ENCODE peak calls at places on chromosomes 16 and 17, in seven cellular contexts. L, H, O, K, B, Y and S are unnamed samples.
A peak's percentile ranks its signal among the peaks of the same experiment; 100 is the strongest.

GRCh38 chr16:52293209-52293608 is 253.7 kb downstream of the TOX3 start:
- DNase-seq in L (no peak), H (no peak), O (no peak), K (no peak), B (no peak), Y (no peak), S (no peak)

GRCh38 chr16:69193860-69194259 is 6.9 kb downstream of the SNTB2 start:
- DNase-seq in L (no peak), H (no peak), O (no peak), K (no peak), B (no peak), Y (no peak), S (no peak)

GRCh38 chr17:59505610-59506276 is 59.7 kb upstream of the DHX40 start:
- DNase-seq in L (no peak), H (no peak), O (no peak), K (peak; percentile 47), B (no peak), Y (no peak), S (no peak)

GRCh38 chr16:29899516-29900101 is at the start of gene SEZ6L2:
- DNase-seq in L (peak; percentile 79), H (peak; percentile 89), O (peak; percentile 87), K (peak; percentile 95), B (peak; percentile 31), Y (no peak), S (no peak)

GRCh38 chr16:47712276-47713224 is 251.4 kb downstream of the PHKB start:
- DNase-seq in L (peak; percentile 44), H (no peak), O (peak; percentile 23), K (no peak), B (no peak), Y (no peak), S (no peak)

GRCh38 chr17:81387235-81388060 is 7.8 kb upstream of the BAHCC1 start:
- DNase-seq in L (peak; percentile 70), H (peak; percentile 53), O (peak; percentile 54), K (peak; percentile 75), B (peak; percentile 59), Y (no peak), S (no peak)

GRCh38 chr16:62149646-62150045 is 113.4 kb upstream of the CDH8 start:
- DNase-seq in L (no peak), H (no peak), O (no peak), K (no peak), B (no peak), Y (no peak), S (no peak)

GRCh38 chr16:21159281-21159951 is 942 bp downstream of the LDAF1 start:
- DNase-seq in L (peak; percentile 81), H (peak; percentile 67), O (no peak), K (peak; percentile 55), B (peak; percentile 38), Y (no peak), S (no peak)

GRCh38 chr17:19619705-19620325 is 28.7 kb upstream of the ALDH3A2 start:
- DNase-seq in L (no peak), H (no peak), O (no peak), K (no peak), B (no peak), Y (no peak), S (no peak)

GRCh38 chr16:11843861-11844260 is 7.5 kb downstream of the RSL1D1 start:
- DNase-seq in L (no peak), H (no peak), O (no peak), K (no peak), B (no peak), Y (no peak), S (no peak)
- H3K27ac ChIP-seq in L (no peak overlapping the region), H (no peak overlapping the region), O (no peak overlapping the region), K (no peak overlapping the region), B (no peak overlapping the region), Y (no peak overlapping the region), S (no peak overlapping the region)

DNA sequence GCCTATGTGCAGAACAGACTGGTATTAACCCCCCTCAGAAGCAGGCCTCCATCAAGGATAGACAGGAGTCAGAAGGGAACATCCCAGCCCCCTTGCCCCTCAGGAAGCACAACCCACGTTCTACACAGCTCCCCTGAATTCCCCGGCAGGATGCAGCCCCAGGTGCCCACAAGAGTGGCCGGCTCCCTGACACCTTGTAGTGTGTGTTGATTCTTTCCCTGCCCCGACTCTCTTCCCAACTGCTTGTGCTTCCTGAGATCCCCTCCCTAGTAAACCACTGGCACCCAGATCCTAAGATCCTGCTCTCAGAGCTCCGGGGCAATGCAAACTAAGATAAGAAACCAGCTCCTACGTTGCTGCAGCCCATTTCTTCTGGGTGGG is 34.8 kb upstream of the LITAF start:
- DNase-seq in L (no peak), H (no peak), O (no peak), K (no peak), B (no peak), Y (no peak), S (no peak)
- H3K27ac ChIP-seq in L (peak overlapping the region; percentile 79), H (peak overlapping the region; percentile 77), O (peak overlapping the region; percentile 32), K (peak overlapping the region; percentile 35), B (peak overlapping the region; percentile 60), Y (no peak overlapping the region), S (peak overlapping the region; percentile 76)

DNA sequence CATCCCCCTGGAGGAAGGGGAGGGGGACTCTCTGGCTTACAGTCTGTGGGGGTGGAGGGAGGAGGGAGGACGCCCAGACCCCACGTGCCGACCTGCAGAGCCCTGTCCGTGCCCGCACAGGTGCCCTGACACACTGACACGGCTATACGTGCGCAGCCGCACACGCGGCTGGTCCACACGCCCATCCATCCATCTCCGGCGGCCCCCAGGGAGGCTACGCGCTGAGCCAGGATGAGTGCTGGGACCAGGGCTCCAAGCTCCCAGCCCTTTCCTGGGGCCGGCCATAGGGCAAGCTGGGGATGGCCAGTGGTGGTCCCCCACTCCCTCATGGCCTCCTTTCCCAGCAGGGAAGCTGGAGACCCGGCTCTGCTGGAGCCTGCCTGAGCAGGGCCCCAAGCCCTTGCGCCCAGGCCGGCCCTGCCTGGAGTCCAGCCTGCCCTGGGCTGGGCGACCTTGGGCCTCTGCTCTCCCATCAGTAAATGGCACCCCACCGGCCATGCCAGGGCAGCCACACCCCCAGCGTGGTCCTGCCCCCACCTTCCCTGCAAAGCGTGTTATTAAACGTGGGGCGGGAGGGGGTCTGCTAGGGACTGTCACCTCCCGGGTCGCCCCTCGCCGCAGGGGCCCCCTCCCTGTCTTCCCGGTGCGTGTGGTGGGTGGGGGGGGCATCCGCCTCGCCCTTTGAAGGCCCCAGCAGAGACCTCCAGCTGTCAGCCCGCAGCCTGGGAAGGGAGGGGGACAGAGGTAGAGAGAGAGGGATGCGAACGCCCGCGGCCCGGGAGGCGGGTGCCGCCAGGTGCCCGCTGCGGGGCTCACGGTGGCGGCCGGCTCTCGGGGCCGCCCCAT is 866 bp downstream of the CASKIN1 start:
- DNase-seq in L (no peak), H (no peak), O (no peak), K (no peak), B (no peak), Y (no peak), S (no peak)
- H3K27ac ChIP-seq in L (no peak overlapping the region), H (no peak overlapping the region), O (no peak overlapping the region), K (no peak overlapping the region), B (no peak overlapping the region), Y (no peak overlapping the region), S (no peak overlapping the region)

DNA sequence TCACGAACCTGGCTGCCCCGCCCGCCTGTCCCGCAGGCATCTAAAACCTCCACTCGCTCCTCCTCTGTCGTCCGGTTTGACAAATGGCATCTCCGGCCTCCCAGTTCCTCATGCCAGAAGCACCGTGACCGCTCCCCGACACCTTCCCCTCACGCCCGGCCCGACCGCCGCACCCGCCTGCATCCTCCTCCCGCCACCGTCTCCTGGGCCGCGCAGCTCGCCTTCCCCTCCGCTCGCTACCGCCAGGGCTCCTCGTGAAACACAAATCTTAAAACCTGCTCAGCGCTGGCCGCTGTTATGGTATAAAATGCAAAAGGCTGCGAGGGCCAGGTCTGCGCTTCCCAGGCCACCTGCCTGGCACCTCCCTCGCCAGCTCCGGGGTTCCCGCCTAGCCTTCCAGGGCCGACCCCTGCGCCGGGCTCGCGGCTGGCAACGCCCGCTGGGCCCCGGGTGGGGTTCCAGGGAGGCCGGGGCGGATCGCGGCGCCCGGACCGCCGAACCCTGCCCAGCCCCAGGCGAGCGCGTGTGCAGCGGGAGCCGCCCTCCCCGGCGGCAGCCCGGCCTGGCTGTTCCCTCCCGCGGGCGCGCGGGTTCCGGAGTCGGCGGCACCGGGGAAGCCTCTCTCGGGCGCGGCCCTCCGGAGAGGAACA is 488 bp downstream of the SPSB3 start:
- DNase-seq in L (no peak), H (no peak), O (peak; percentile 33), K (peak; percentile 72), B (no peak), Y (no peak), S (no peak)
- H3K27ac ChIP-seq in L (peak overlapping the region; percentile 90), H (peak overlapping the region; percentile 91), O (no peak overlapping the region), K (peak overlapping the region; percentile 34), B (peak overlapping the region; percentile 90), Y (peak overlapping the region; percentile 77), S (peak overlapping the region; percentile 97)

GRCh38 chr16:67833418-67834241 is 8.5 kb upstream of the THAP11 start:
- DNase-seq in L (peak; percentile 96), H (peak; percentile 95), O (peak; percentile 84), K (peak; percentile 97), B (peak; percentile 95), Y (peak; percentile 80), S (peak; percentile 38)
- H3K27ac ChIP-seq in L (peak overlapping the region; percentile 72), H (peak overlapping the region; percentile 86), O (peak overlapping the region; percentile 50), K (peak overlapping the region; percentile 89), B (peak overlapping the region; percentile 78), Y (peak overlapping the region; percentile 56), S (peak overlapping the region; percentile 86)

GRCh38 chr17:64341181-64341580 is 49.5 kb downstream of the PECAM1 start:
- DNase-seq in L (no peak), H (no peak), O (no peak), K (no peak), B (no peak), Y (no peak), S (no peak)

GRCh38 chr17:64345691-64346376 is 44.8 kb downstream of the PECAM1 start:
- DNase-seq in L (no peak), H (no peak), O (no peak), K (no peak), B (peak; percentile 32), Y (no peak), S (no peak)

GRCh38 chr17:64340557-64340956 is 50.1 kb downstream of the PECAM1 start:
- DNase-seq in L (no peak), H (no peak), O (no peak), K (no peak), B (no peak), Y (no peak), S (no peak)

GRCh38 chr17:64343071-64343774 is 47.4 kb downstream of the PECAM1 start:
- DNase-seq in L (no peak), H (no peak), O (no peak), K (no peak), B (no peak), Y (no peak), S (no peak)

DNA sequence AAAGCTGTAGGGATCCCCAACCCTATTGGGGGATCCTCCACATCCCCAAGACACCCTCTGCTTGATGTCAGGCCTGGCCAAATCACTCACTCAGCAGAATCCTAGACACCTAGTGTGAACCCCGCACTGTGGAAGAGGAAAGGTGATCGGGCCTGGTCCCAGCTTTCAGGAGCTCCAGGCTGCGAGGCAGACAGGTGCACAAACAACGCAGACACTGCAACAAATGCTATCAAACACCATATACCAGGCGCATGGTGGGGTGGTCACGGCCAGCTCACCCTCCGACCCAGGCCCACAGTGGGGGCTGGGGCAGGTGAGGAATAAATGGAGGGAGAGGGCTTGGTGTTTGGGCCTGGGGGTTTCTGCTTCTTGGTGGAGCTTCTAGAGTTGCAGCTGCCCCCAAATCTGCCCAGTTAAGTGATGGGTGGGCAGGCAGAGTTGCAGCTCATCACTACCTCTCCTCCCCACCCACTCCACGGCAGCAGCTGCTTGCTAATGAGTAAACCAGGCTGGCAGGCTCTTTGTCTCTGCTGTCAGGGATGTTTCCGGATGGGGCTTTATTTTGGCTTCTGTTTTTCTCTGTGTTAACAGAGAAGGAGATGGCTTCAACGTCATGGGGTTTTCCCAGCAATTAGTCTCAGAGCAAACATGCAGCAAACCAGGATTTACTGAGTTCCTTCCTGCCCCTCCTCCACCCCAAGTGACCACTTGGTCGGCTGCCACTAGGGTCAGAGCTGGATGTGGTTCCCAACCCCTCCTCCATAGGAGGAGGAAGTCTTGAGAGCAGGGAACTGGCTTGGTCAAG is 46.6 kb downstream of the PECAM1 start:
- DNase-seq in L (peak; percentile 82), H (peak; percentile 53), O (peak; percentile 46), K (peak; percentile 88), B (peak; percentile 80), Y (no peak), S (no peak)
- H3K27ac ChIP-seq in L (peak overlapping the region; percentile 75), H (peak overlapping the region; percentile 77), O (no peak overlapping the region), K (peak overlapping the region; percentile 12), B (peak overlapping the region; percentile 84), Y (peak overlapping the region; percentile 58), S (peak overlapping the region; percentile 69)